ENCODE peak calls at places on chromosomes 3 and 15, in seven cellular contexts. K, D, G, E, S, V and B are unnamed samples.
A peak's percentile ranks its signal among the peaks of the same experiment; 100 is the strongest.

GRCh38 chr3:14533457-14533958 is 6.6 kb downstream of the GRIP2 start:
- DNase-seq in K (no peak), D (no peak), G (no peak), E (no peak), S (no peak), V (no peak), B (no peak)

GRCh38 chr3:189718215-189718614 is 87.0 kb downstream of the TP63 start:
- DNase-seq in K (no peak), D (no peak), G (no peak), E (no peak), S (no peak), V (no peak), B (no peak)

GRCh38 chr15:65374831-65375401 is 2.9 kb downstream of the IGDCC3 start:
- DNase-seq in K (no peak), D (no peak), G (peak; percentile 17), E (no peak), S (no peak), V (no peak), B (no peak)

GRCh38 chr3:64693031-64693430 is 5.2 kb upstream of the ADAMTS9 start:
- DNase-seq in K (no peak), D (no peak), G (no peak), E (no peak), S (no peak), V (no peak), B (no peak)

GRCh38 chr3:62607287-62608029 is 234.1 kb upstream of the FEZF2 start:
- DNase-seq in K (no peak), D (no peak), G (peak; percentile 89), E (peak; percentile 53), S (peak; percentile 84), V (peak; percentile 65), B (no peak)

GRCh38 chr3:178003756-178004155 is 532.5 kb upstream of the KCNMB2 start:
- DNase-seq in K (no peak), D (no peak), G (peak; percentile 55), E (no peak), S (no peak), V (no peak), B (no peak)

GRCh38 chr15:67601008-67601620 is 58.6 kb downstream of the MAP2K5 start:
- DNase-seq in K (no peak), D (no peak), G (peak; percentile 4), E (no peak), S (no peak), V (no peak), B (no peak)

GRCh38 chr3:46375814-46376213 is 5.1 kb downstream of the CCR5 start:
- DNase-seq in K (no peak), D (no peak), G (no peak), E (no peak), S (no peak), V (no peak), B (no peak)

GRCh38 chr3:184656991-184657669 is 54.7 kb downstream of the MAGEF1 start:
- DNase-seq in K (peak; percentile 40), D (no peak), G (no peak), E (no peak), S (peak; percentile 86), V (no peak), B (no peak)

GRCh38 chr3:112814256-112814655 is 32.4 kb downstream of the CD200R1L start:
- DNase-seq in K (no peak), D (no peak), G (peak; percentile 82), E (no peak), S (peak; percentile 61), V (no peak), B (no peak)

GRCh38 chr3:192916455-192917257 is 1.0 kb downstream of the MB21D2 start:
- DNase-seq in K (no peak), D (peak; percentile 69), G (peak; percentile 85), E (peak; percentile 77), S (peak; percentile 51), V (peak; percentile 75), B (peak; percentile 81)

GRCh38 chr15:76333720-76334437 is 2.7 kb upstream of the ISL2 start:
- DNase-seq in K (no peak), D (no peak), G (peak; percentile 70), E (no peak), S (no peak), V (no peak), B (no peak)

GRCh38 chr15:71545923-71546322 is 264.4 kb upstream of the NR2E3 start:
- DNase-seq in K (no peak), D (no peak), G (no peak), E (no peak), S (no peak), V (no peak), B (no peak)

GRCh38 chr3:113113361-113113760 is 98.0 kb upstream of the BOC start:
- DNase-seq in K (no peak), D (no peak), G (no peak), E (no peak), S (no peak), V (no peak), B (no peak)

GRCh38 chr3:71710906-71711494 is 14.2 kb downstream of the EIF4E3 start:
- DNase-seq in K (peak; percentile 12), D (no peak), G (peak; percentile 69), E (no peak), S (peak; percentile 18), V (no peak), B (no peak)

GRCh38 chr3:42778644-42779043 is 5.6 kb upstream of the CCDC13 start:
- DNase-seq in K (no peak), D (peak; percentile 66), G (peak; percentile 82), E (no peak), S (no peak), V (no peak), B (no peak)

GRCh38 chr3:14289590-14290453 is 111.2 kb downstream of the LSM3 start:
- DNase-seq in K (no peak), D (no peak), G (peak; percentile 91), E (no peak), S (peak; percentile 84), V (no peak), B (no peak)

GRCh38 chr3:168884353-168884903 is 779.1 kb downstream of the MECOM start:
- DNase-seq in K (no peak), D (peak; percentile 29), G (peak; percentile 90), E (no peak), S (peak; percentile 91), V (peak; percentile 38), B (peak; percentile 24)
- H3K4me3 ChIP-seq in K (no peak overlapping the region), D (no peak overlapping the region), G (no peak overlapping the region), E (no peak overlapping the region), S (no peak overlapping the region), V (no peak overlapping the region), B (no peak overlapping the region)

GRCh38 chr3:168216851-168217250 is 121.1 kb upstream of the GOLIM4 start:
- DNase-seq in K (no peak), D (no peak), G (no peak), E (no peak), S (no peak), V (no peak), B (peak; percentile 93)
- H3K4me3 ChIP-seq in K (no peak overlapping the region), D (no peak overlapping the region), G (no peak overlapping the region), E (no peak overlapping the region), S (no peak overlapping the region), V (no peak overlapping the region), B (no peak overlapping the region)

DNA sequence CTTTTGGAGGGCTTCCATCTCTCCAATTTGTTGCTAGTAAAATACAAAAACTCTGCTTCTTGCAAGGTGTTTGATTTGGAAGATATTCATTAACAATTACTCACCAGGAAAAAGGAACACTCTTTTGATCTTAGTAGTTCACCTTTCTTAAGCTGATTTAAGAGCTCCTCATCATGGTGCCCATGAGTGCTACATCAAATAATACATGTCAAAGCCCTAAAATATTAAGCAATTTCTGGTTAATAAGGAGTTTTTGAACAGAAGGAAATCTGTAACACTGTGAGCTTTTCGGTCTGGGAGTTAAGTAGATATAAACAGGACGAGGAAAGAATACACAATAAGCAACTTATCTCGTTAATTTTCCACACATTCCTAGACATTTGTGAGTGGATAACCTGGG is 83.9 kb upstream of the DCBLD2 start:
- DNase-seq in K (no peak), D (no peak), G (peak; percentile 59), E (no peak), S (no peak), V (no peak), B (no peak)
- H3K4me3 ChIP-seq in K (no peak overlapping the region), D (no peak overlapping the region), G (no peak overlapping the region), E (no peak overlapping the region), S (no peak overlapping the region), V (no peak overlapping the region), B (no peak overlapping the region)

GRCh38 chr3:146521356-146521755 is 23.1 kb downstream of the PLSCR1 start:
- DNase-seq in K (no peak), D (no peak), G (no peak), E (no peak), S (no peak), V (no peak), B (no peak)

GRCh38 chr3:146519810-146520209 is 24.6 kb downstream of the PLSCR1 start:
- DNase-seq in K (no peak), D (no peak), G (no peak), E (no peak), S (no peak), V (no peak), B (no peak)

GRCh38 chr3:146524961-146525360 is 19.4 kb downstream of the PLSCR1 start:
- DNase-seq in K (no peak), D (no peak), G (no peak), E (no peak), S (no peak), V (no peak), B (no peak)

GRCh38 chr3:146528954-146529353 is 15.5 kb downstream of the PLSCR1 start:
- DNase-seq in K (no peak), D (no peak), G (peak; percentile 18), E (no peak), S (no peak), V (no peak), B (no peak)

GRCh38 chr3:146523536-146523935 is 20.9 kb downstream of the PLSCR1 start:
- DNase-seq in K (no peak), D (no peak), G (no peak), E (no peak), S (no peak), V (no peak), B (no peak)
- H3K4me3 ChIP-seq in K (no peak overlapping the region), D (no peak overlapping the region), G (no peak overlapping the region), E (no peak overlapping the region), S (no peak overlapping the region), V (no peak overlapping the region), B (no peak overlapping the region)

DNA sequence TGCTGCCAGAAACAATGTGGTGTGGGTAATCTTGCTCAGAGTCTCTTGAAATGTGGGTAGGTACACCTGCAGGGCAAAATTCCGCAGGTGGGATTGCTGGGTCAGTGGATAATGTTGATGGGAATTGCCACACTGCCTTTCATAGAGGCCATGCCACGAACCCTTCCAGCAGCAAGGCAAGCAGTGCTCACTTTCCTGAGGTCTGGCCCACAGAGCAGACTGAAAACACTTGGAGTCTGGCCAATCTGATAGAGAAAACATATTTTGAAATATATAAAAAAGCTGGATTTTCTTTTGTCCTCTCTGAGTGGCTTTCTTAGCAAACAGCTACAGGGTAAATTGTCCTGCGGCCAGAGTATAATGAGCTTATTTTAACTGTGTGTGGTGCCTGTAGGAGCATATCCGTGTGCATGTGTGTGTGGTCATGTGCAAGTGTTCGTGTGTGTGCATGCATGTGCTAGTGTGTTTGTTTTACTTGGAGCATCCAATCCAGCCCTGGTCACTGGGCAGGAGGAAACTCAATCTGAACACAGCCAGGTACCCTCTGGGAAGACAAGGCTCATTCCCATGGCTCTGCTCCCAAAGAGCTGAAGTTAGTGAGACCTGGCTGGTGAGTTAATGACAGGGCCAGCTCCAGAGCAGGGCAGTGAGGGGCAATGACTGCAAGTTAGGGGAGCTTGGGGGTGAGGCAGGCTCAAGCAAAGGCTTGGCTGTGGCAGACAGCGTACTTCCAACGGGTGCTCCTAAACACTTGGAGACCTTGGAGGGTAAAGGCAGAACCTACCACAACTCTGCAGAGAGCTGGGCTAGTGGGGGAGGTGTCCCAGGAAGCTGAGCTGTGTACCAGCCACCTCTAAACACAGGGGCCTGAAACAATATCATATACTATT is 91.3 kb downstream of the PLXNA1 start:
- DNase-seq in K (no peak), D (no peak), G (peak; percentile 17), E (no peak), S (peak; percentile 9), V (no peak), B (no peak)
- H3K4me3 ChIP-seq in K (no peak overlapping the region), D (no peak overlapping the region), G (no peak overlapping the region), E (no peak overlapping the region), S (no peak overlapping the region), V (no peak overlapping the region), B (no peak overlapping the region)